ENCODE peak calls at places on chromosomes 16 and 17, in four cellular contexts. T is left ventricle myocardium inferior; X is psoas muscle; W is CD4-positive, alpha-beta memory T cell. K is an unnamed sample.

GRCh38 chr17:72342582-72343527 is 222.0 kb downstream of the SOX9 start:
- DNase-seq in W (no peak), T (peak), X (peak), K (peak)

GRCh38 chr17:76650505-76650904 is 6.9 kb upstream of the ST6GALNAC1 start:
- DNase-seq in X (no peak), W (no peak), T (no peak), K (no peak)

GRCh38 chr16:66204761-66205160 is 161.7 kb upstream of the CDH5 start:
- DNase-seq in X (no peak), T (no peak), W (no peak), K (no peak)

GRCh38 chr17:50630524-50631194 is 4.0 kb upstream of the ABCC3 start:
- DNase-seq in X (no peak), T (no peak), W (peak), K (no peak)

GRCh38 chr16:65672960-65673359 is 551.1 kb upstream of the CDH11 start:
- DNase-seq in X (no peak), T (no peak), W (no peak), K (no peak)

GRCh38 chr17:27407916-27408846 is 48.1 kb upstream of the KSR1 start:
- DNase-seq in T (no peak), X (no peak), W (no peak), K (no peak)

GRCh38 chr16:69711115-69711740 is 15.1 kb downstream of the NQO1 start:
- DNase-seq in T (no peak), W (no peak), X (no peak), K (peak)

GRCh38 chr17:81396278-81396721 is 1.0 kb downstream of the BAHCC1 start:
- DNase-seq in T (no peak), W (no peak), X (no peak), K (no peak)

GRCh38 chr16:58638148-58639036 is 8.8 kb upstream of the CNOT1 start:
- DNase-seq in X (peak), W (no peak), T (peak), K (peak)

GRCh38 chr17:33519692-33520091 is 226.6 kb upstream of the ASIC2 start:
- DNase-seq in W (no peak), X (no peak), T (no peak), K (peak)

GRCh38 chr17:78232774-78233173 is 1.3 kb downstream of the TMEM235 start:
- DNase-seq in W (no peak), T (no peak), X (no peak), K (no peak)

GRCh38 chr17:77107506-77108433 is 33.0 kb upstream of the SEC14L1 start:
- DNase-seq in X (no peak), T (no peak), W (peak), K (no peak)

GRCh38 chr17:39150795-39151679 is at the start of gene PLXDC1:
- DNase-seq in W (no peak), T (no peak), X (no peak), K (no peak)

GRCh38 chr17:8830141-8830540 is 31.0 kb upstream of the MFSD6L start:
- DNase-seq in W (no peak), T (no peak), X (no peak), K (no peak)

GRCh38 chr17:17119533-17119932 is 77.3 kb downstream of the MPRIP start:
- DNase-seq in T (no peak), W (peak), X (no peak), K (no peak)

GRCh38 chr17:8472663-8473062 is 37.0 kb downstream of the NDEL1 start:
- DNase-seq in X (no peak), W (no peak), T (no peak), K (no peak)

GRCh38 chr17:55660171-55660886 is 62.3 kb downstream of the TMEM100 start:
- DNase-seq in T (no peak), W (no peak), X (no peak), K (peak)

GRCh38 chr16:76484020-76484419 is 206.8 kb downstream of the CNTNAP4 start:
- DNase-seq in T (no peak), W (no peak), X (no peak), K (no peak)

GRCh38 chr16:50458694-50459271 is 89.4 kb upstream of the NKD1 start:
- DNase-seq in X (no peak), T (no peak), W (no peak), K (no peak)

GRCh38 chr16:85910073-85910853 is 11.3 kb downstream of the IRF8 start:
- DNase-seq in W (no peak), T (no peak), X (no peak), K (no peak)
- H3K4me3 ChIP-seq in W (no peak), T (no peak), X (no peak), K (no peak)

GRCh38 chr17:57669671-57670529 is 75.2 kb downstream of the CCDC182 start:
- DNase-seq in T (no peak), W (no peak), X (no peak), K (no peak)
- H3K4me3 ChIP-seq in T (no peak), W (no peak), X (no peak), K (no peak)

GRCh38 chr17:7330099-7331015 is 1.2 kb upstream of the NEURL4 start:
- DNase-seq in W (peak), T (peak), X (peak), K (peak)
- H3K4me3 ChIP-seq in W (peak), T (peak), X (peak), K (peak)

GRCh38 chr16:88012360-88012759 is 61.1 kb downstream of the BANP start:
- DNase-seq in T (no peak), X (no peak), W (no peak), K (no peak)

GRCh38 chr16:88014954-88015805 is 63.9 kb downstream of the BANP start:
- DNase-seq in T (no peak), W (no peak), X (no peak), K (peak)

GRCh38 chr16:88013091-88013609 is 61.9 kb downstream of the BANP start:
- DNase-seq in T (no peak), X (no peak), W (no peak), K (no peak)

GRCh38 chr16:88014201-88014781 is 63.1 kb downstream of the BANP start:
- DNase-seq in T (no peak), W (no peak), X (no peak), K (no peak)

DNA sequence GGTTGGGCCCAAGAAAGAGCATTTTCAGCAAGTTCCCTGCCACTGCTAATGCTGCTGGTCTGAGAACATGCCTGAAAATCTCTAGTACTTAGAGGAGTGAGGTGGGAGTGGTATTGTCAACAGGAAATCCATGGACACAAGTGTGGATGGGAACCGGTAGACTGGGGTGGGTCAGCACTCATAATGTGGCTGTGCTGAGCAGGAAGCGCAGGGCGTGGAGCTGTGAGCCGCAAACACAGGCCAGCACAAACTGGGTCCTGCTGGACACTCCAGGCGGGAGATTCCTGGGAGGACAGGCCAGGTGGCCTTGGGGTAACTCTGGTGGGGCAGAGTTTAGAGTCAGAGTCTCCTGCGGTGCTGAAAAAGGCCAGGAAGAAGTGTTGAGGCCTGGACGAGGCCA is 62.5 kb downstream of the BANP start:
- DNase-seq in X (no peak), T (no peak), W (no peak), K (no peak)
- H3K4me3 ChIP-seq in X (no peak), T (no peak), W (no peak), K (no peak)